ENCODE peak calls at places on chromosomes 4 and X, in four cellular contexts. U is neural progenitor cell; P is right atrium auricular region; J is CD4-positive, CD25-positive, alpha-beta regulatory T cell. Y is an unnamed sample.

GRCh38 chrX:132728296-132728695 is 230.1 kb downstream of the HS6ST2 start:
- DNase-seq in U (no peak), J (no peak), P (no peak), Y (no peak)

GRCh38 chrX:30317308-30317707 is 8.1 kb upstream of the NR0B1 start:
- DNase-seq in J (no peak), U (no peak), P (no peak), Y (no peak)

GRCh38 chr4:112523764-112524505 is 8.0 kb upstream of the NEUROG2 start:
- DNase-seq in J (peak; percentile 47), U (peak; percentile 95), P (no peak), Y (peak; percentile 98)

GRCh38 chr4:54484361-54484760 is 173.4 kb upstream of the KIT start:
- DNase-seq in J (no peak), P (no peak), U (no peak), Y (no peak)

GRCh38 chrX:40152706-40153334 is 55.1 kb upstream of the BCOR start:
- DNase-seq in J (no peak), U (peak; percentile 62), P (no peak), Y (peak; percentile 79)

GRCh38 chr4:150080335-150080734 is 2.1 kb downstream of the DCLK2 start:
- DNase-seq in P (no peak), U (no peak), J (no peak), Y (no peak)

GRCh38 chr4:69546121-69546520 is 50.4 kb upstream of the UGT2B4 start:
- DNase-seq in U (no peak), J (no peak), P (no peak), Y (no peak)

GRCh38 chrX:41332988-41333743 is 796 bp upstream of the DDX3X start:
- DNase-seq in J (peak; percentile 81), P (peak; percentile 87), U (peak; percentile 91), Y (peak; percentile 97)

GRCh38 chr4:177339794-177340374 is 30.2 kb downstream of the NEIL3 start:
- DNase-seq in P (no peak), U (no peak), J (no peak), Y (no peak)

GRCh38 chr4:84594724-84595123 is 11.8 kb downstream of the CDS1 start:
- DNase-seq in J (no peak), U (no peak), P (no peak), Y (no peak)

GRCh38 chrX:24145340-24146186 is 4.0 kb upstream of the ZFX start:
- DNase-seq in P (no peak), J (no peak), U (no peak), Y (no peak)

GRCh38 chrX:3820170-3820569 is 106.7 kb upstream of the PRKX start:
- DNase-seq in P (no peak), J (no peak), U (no peak), Y (no peak)

GRCh38 chr4:187183826-187184225 is 460.2 kb upstream of the FAT1 start:
- DNase-seq in J (no peak), U (no peak), P (no peak), Y (no peak)

GRCh38 chrX:54824195-54824594 is 16.6 kb downstream of the MAGED2 start:
- DNase-seq in J (no peak), P (no peak), U (no peak), Y (no peak)

GRCh38 chr4:93764647-93765246 is 63.8 kb upstream of the ATOH1 start:
- DNase-seq in J (no peak), P (no peak), U (peak; percentile 55), Y (no peak)

GRCh38 chr4:148634476-148634875 is 192.3 kb upstream of the NR3C2 start:
- DNase-seq in U (no peak), J (no peak), P (no peak), Y (no peak)

GRCh38 chrX:51614353-51614752 is 4.4 kb downstream of the CENPVL3 start:
- DNase-seq in P (no peak), J (no peak), U (peak; percentile 56), Y (peak; percentile 50)

GRCh38 chr4:38563703-38564490 is 100.1 kb upstream of the KLF3 start:
- DNase-seq in U (no peak), P (no peak), J (no peak), Y (no peak)

GRCh38 chrX:7147431-7147977 is at the start of gene STS:
- DNase-seq in J (no peak), U (peak; percentile 63), P (peak; percentile 60), Y (peak; percentile 68)

GRCh38 chrX:23854122-23854521 is 53.6 kb downstream of the APOO start:
- DNase-seq in U (no peak), P (no peak), J (no peak), Y (no peak)

GRCh38 chr4:86791126-86791525 is 58.1 kb downstream of the SLC10A6 start:
- DNase-seq in U (peak; percentile 3), P (no peak), J (no peak), Y (peak; percentile 83)

GRCh38 chrX:112839856-112840255 is 775 bp downstream of the AMOT start:
- DNase-seq in P (no peak), U (peak; percentile 9), J (no peak), Y (peak; percentile 61)

GRCh38 chr4:113840850-113841249 is 79.3 kb upstream of the CAMK2D start:
- DNase-seq in J (no peak), U (no peak), P (no peak), Y (no peak)

GRCh38 chr4:88526221-88526815 is 2.7 kb upstream of the PYURF start:
- DNase-seq in P (no peak), J (no peak), U (no peak), Y (no peak)

GRCh38 chrX:10175317-10175871 is 18.6 kb downstream of the CLCN4 start:
- DNase-seq in U (no peak), J (no peak), P (no peak), Y (no peak)

GRCh38 chr4:89797117-89797516 is 39.8 kb downstream of the SNCA start:
- DNase-seq in J (no peak), U (no peak), P (no peak), Y (no peak)

GRCh38 chr4:8724436-8725070 is 132.0 kb downstream of the CPZ start:
- DNase-seq in P (no peak), J (no peak), U (no peak), Y (no peak)

GRCh38 chr4:187903700-187904099 is 91.9 kb upstream of the ZFP42 start:
- DNase-seq in P (no peak), U (no peak), J (no peak), Y (no peak)

GRCh38 chrX:110743679-110744340 is 51.8 kb downstream of the CHRDL1 start:
- DNase-seq in J (no peak), U (no peak), P (no peak), Y (no peak)

GRCh38 chrX:140508958-140509357 is 4.1 kb upstream of the SOX3 start:
- DNase-seq in J (no peak), U (peak; percentile 36), P (no peak), Y (peak; percentile 48)
- H3K27me3 ChIP-seq in J (no peaks in the 10 kb centered on the region), U (peaks cover 64% of the 10 kb centered on the region), P (peaks cover 31% of the 10 kb centered on the region), Y (peaks cover 97% of the 10 kb centered on the region)

GRCh38 chrX:143298663-143299241 is 218.5 kb downstream of the SPANXN3 start:
- DNase-seq in P (no peak), U (no peak), J (no peak), Y (no peak)
- H3K27ac ChIP-seq in P (no peak overlapping the region), U (no peak overlapping the region), J (no peak overlapping the region), Y (no peak overlapping the region)

GRCh38 chrX:13666836-13667235 is 13.9 kb downstream of the TCEANC start:
- DNase-seq in U (no peak), P (no peak), J (no peak), Y (no peak)

GRCh38 chrX:13673016-13673415 is 15.9 kb upstream of the RAB9A start:
- DNase-seq in U (no peak), P (no peak), J (no peak), Y (no peak)

GRCh38 chrX:13667940-13668339 is 15.0 kb downstream of the TCEANC start:
- DNase-seq in P (no peak), J (no peak), U (no peak), Y (no peak)

GRCh38 chrX:13670197-13670596 is 17.3 kb downstream of the TCEANC start:
- DNase-seq in U (no peak), P (no peak), J (no peak), Y (no peak)

GRCh38 chrX:13669246-13669689 is 16.3 kb downstream of the TCEANC start:
- DNase-seq in J (peak; percentile 12), P (peak; percentile 66), U (no peak), Y (no peak)
- H3K36me3 ChIP-seq in J (no peaks in the 10 kb centered on the region), P (no peaks in the 10 kb centered on the region), U (no peaks in the 10 kb centered on the region), Y (no peaks in the 10 kb centered on the region)

GRCh38 chr4:108080752-108081151 is 88.0 kb downstream of the LEF1 start:
- DNase-seq in P (no peak), U (no peak), J (peak; percentile 6), Y (no peak)
- H3K27me3 ChIP-seq in P (no peaks in the 10 kb centered on the region), U (no peaks in the 10 kb centered on the region), J (no peaks in the 10 kb centered on the region), Y (no peaks in the 10 kb centered on the region)

GRCh38 chr4:141016117-141016798 is 117.0 kb downstream of the RNF150 start:
- DNase-seq in P (no peak), U (no peak), J (no peak), Y (no peak)

GRCh38 chr4:141011799-141012377 is 121.4 kb downstream of the RNF150 start:
- DNase-seq in P (no peak), J (no peak), U (no peak), Y (no peak)

GRCh38 chr4:141019772-141020171 is 113.5 kb downstream of the RNF150 start:
- DNase-seq in P (no peak), J (no peak), U (no peak), Y (no peak)

GRCh38 chr4:141009931-141010330 is 123.3 kb downstream of the RNF150 start:
- DNase-seq in J (no peak), P (no peak), U (no peak), Y (no peak)

GRCh38 chr4:141013899-141014298 is 119.4 kb downstream of the RNF150 start:
- DNase-seq in U (no peak), J (no peak), P (no peak), Y (no peak)
- H3K27ac ChIP-seq in U (no peak overlapping the region), J (no peak overlapping the region), P (no peak overlapping the region), Y (no peak overlapping the region)

GRCh38 chr4:2923678-2924173 is 39.5 kb downstream of the NOP14 start:
- DNase-seq in P (no peak), J (no peak), U (no peak), Y (no peak)
- H3K36me3 ChIP-seq in P (peaks cover 59% of the 10 kb centered on the region), J (peaks cover 54% of the 10 kb centered on the region), U (peaks cover 11% of the 10 kb centered on the region), Y (peaks cover 84% of the 10 kb centered on the region)

GRCh38 chr4:42401171-42401570 is 3.9 kb downstream of the SHISA3 start:
- DNase-seq in J (no peak), U (peak; percentile 28), P (no peak), Y (peak; percentile 69)
- H3K27me3 ChIP-seq in J (peaks cover 26% of the 10 kb centered on the region), U (peaks cover 60% of the 10 kb centered on the region), P (peaks cover 6% of the 10 kb centered on the region), Y (peaks cover 51% of the 10 kb centered on the region)

DNA sequence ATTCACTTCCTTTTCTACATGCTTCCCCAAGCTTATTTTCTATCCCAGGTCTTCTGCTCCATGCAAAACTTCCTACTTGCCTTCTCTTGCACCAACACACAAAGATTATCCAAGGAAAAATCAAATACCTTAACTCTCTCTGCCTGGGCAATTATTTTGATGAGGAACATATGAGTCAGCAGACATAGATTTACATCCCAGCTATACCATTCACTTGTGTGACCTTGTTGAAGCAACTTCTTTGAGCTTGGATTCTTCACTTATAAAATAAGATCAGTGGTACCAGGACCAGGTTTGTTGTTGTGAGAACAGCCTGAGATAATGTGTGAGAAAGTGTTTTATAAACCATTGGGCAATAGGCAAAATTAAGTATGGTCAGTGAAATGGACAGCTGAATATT is 39.1 kb upstream of the TMEM192 start:
- DNase-seq in P (no peak), U (no peak), J (no peak), Y (no peak)
- H3K27ac ChIP-seq in P (no peak overlapping the region), U (no peak overlapping the region), J (no peak overlapping the region), Y (no peak overlapping the region)

GRCh38 chr4:122329876-122330595 is 48.8 kb upstream of the ADAD1 start:
- DNase-seq in P (no peak), U (no peak), J (no peak), Y (no peak)
- H3K36me3 ChIP-seq in P (peaks cover 22% of the 10 kb centered on the region), U (peaks cover 2% of the 10 kb centered on the region), J (peaks cover 66% of the 10 kb centered on the region), Y (peaks cover 52% of the 10 kb centered on the region)